ENCODE peak calls at places on chromosomes 1 and 21, in six cellular contexts. Z, W, T, M, V and P are unnamed samples.

GRCh38 chr1:53114581-53115400 is 27.6 kb downstream of the SLC1A7 start:
- DNase-seq in Z (no peak), W (no peak), T (no peak), M (no peak), V (no peak), P (no peak)

GRCh38 chr1:246726881-246727280 is 2.7 kb downstream of the SCCPDH start:
- DNase-seq in Z (no peak), W (no peak), T (no peak), M (no peak), V (no peak), P (no peak)

GRCh38 chr1:32184639-32185038 is 5.2 kb downstream of the TXLNA start:
- DNase-seq in Z (no peak), W (no peak), T (no peak), M (no peak), V (no peak), P (no peak)

GRCh38 chr1:49346767-49347349 is 570.2 kb upstream of the BEND5 start:
- DNase-seq in Z (peak), W (no peak), T (no peak), M (no peak), V (no peak), P (no peak)

GRCh38 chr1:172180886-172181285 is 239.6 kb upstream of the C1orf105 start:
- DNase-seq in Z (peak), W (peak), T (peak), M (peak), V (peak), P (no peak)

GRCh38 chr1:183812111-183812510 is 7.2 kb downstream of the RGL1 start:
- DNase-seq in Z (no peak), W (no peak), T (no peak), M (no peak), V (no peak), P (no peak)

GRCh38 chr1:66282343-66282852 is 251.6 kb upstream of the SGIP1 start:
- DNase-seq in Z (peak), W (peak), T (peak), M (no peak), V (no peak), P (no peak)

GRCh38 chr1:9770276-9770675 is 53.5 kb downstream of the CLSTN1 start:
- DNase-seq in Z (no peak), W (no peak), T (no peak), M (no peak), V (peak), P (no peak)

GRCh38 chr1:55235722-55236121 is 20.6 kb upstream of the USP24 start:
- DNase-seq in Z (peak), W (no peak), T (peak), M (no peak), V (no peak), P (no peak)

GRCh38 chr1:179175011-179175934 is 54.2 kb downstream of the ABL2 start:
- DNase-seq in Z (peak), W (no peak), T (peak), M (peak), V (no peak), P (no peak)

GRCh38 chr1:205672395-205672889 is 7.9 kb downstream of the SLC45A3 start:
- DNase-seq in Z (no peak), W (no peak), T (peak), M (no peak), V (no peak), P (no peak)
- TF ChIP-seq CTCF in Z (no peak), W (no peak), T (peak), M (no peak), V (no peak), P (no peak)

DNA sequence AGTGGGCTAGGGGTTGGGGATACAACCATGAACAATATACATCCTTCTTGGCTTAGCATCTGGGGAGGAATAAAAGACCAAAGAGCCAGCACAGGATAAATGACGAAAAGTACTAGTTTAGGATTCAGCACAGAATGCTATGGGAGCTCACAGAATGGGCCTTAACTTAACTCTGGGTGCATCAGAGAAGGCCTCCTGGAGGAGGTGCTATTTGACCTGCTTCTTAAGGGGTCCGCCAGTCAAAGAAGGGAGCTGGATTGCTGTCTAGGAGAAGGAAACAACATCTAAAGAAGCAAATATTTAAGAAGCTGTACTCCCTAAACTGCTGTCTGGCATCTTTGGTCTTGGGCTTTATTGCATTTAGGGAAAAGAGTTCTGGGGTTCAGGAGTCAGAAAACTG is 175.8 kb upstream of the PLXNA2 start:
- DNase-seq in Z (no peak), W (no peak), T (no peak), M (no peak), V (no peak), P (no peak)
- TF ChIP-seq CTCF in Z (no peak), W (no peak), T (no peak), M (no peak), V (no peak), P (no peak)

DNA sequence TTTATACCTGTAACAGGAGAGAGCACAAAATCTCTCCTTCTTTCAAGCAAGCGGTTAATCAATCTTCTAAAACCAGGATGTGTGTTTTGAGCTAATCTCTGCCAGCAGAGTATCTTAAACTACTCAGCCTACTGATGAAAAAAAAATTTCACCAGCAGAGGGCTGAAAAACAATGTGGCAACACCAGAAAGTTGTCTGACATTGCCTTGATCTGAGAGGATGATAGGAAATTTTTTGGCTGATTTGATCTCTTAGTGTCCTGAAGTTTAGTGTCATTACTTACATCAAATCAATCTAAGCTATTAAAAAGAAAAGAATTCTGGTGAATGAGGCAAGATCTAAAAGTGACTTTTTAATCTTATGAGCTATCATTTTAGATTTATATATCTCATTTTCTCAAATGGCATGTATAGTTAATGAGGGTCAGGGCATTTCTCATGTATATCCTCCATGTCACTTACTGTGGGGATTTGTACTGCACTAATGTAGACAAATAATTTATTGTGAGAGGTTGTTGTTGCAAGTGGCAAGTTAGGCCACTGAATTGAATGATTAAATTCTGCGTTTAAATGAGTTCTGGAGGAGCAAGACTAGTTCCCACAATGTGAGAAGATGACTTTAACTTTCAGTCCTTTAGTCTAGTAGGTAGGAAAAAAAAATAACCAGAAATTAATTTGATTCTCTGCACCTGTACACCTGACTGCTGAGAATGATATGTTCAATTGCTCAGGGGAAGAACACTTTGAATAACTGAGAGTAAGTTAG is 10.8 kb downstream of the ADAMTS1 start:
- DNase-seq in Z (no peak), W (no peak), T (peak), M (no peak), V (no peak), P (no peak)
- TF ChIP-seq CTCF in Z (peak), W (no peak), T (peak), M (peak), V (no peak), P (peak)

GRCh38 chr1:4172659-4173599 is 272.9 kb upstream of the C1orf174 start:
- DNase-seq in Z (no peak), W (no peak), T (no peak), M (no peak), V (no peak), P (no peak)
- TF ChIP-seq CTCF in Z (no peak), W (no peak), T (no peak), M (no peak), V (no peak), P (no peak)

GRCh38 chr1:25933479-25934365 is 27.5 kb upstream of the STMN1 start:
- DNase-seq in Z (no peak), W (no peak), T (no peak), M (no peak), V (no peak), P (no peak)
- TF ChIP-seq CTCF in Z (no peak), W (no peak), T (no peak), M (no peak), V (no peak), P (no peak)

GRCh38 chr1:240883490-240883889 is 271.5 kb upstream of the GREM2 start:
- DNase-seq in Z (no peak), W (no peak), T (no peak), M (no peak), V (no peak), P (no peak)

GRCh38 chr1:240888787-240889048 is 276.8 kb upstream of the GREM2 start:
- DNase-seq in Z (no peak), W (no peak), T (no peak), M (no peak), V (no peak), P (no peak)

GRCh38 chr1:240888039-240888786 is 276.3 kb upstream of the GREM2 start:
- DNase-seq in Z (peak), W (no peak), T (peak), M (no peak), V (peak), P (peak)
- TF ChIP-seq CTCF in Z (peak), W (peak), T (peak), M (no peak), V (peak), P (peak)

DNA sequence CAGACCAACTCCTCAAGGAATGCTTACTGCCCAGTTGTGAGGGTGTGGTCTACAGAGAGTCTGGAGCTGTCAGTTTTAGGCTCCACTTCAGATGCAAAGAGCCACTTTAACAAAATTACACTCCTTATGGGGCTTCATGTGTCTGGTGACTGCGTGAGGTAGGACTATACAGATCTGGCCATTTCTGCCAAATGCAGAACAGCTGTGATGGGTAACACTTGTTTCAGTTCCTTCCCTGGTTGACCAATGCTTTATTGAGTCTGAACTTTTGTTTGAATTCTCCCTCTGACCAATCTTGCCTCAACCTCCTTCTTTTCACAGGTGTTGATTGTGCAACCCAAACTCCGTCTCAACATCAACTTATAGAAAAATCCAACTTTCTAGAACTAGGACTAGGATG is 181.2 kb downstream of the OMA1 start:
- DNase-seq in Z (no peak), W (no peak), T (no peak), M (no peak), V (no peak), P (no peak)
- TF ChIP-seq CTCF in Z (no peak), W (no peak), T (no peak), M (no peak), V (no peak), P (no peak)

DNA sequence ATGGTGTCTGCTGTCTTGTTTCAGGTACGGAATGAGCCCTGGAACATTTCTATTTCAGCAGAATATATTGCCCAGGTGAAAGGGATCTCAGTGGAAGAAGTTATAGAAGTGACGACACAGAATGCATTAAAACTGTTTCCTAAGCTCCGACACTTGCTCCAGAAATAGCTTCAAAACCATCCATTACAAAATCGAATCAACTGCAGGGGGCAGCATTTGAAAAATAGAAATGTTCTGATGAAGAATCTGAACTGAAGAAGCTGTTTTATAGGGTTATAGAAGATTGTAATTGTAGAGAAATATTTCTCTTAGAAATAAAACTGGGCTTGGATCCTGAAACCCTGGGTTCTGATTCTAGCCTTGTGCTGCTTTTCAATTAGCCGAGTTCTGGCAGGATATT is 23.3 kb downstream of the TATDN3 start:
- DNase-seq in Z (no peak), W (no peak), T (peak), M (no peak), V (no peak), P (no peak)
- TF ChIP-seq CTCF in Z (peak), W (peak), T (peak), M (peak), V (no peak), P (peak)

GRCh38 chr1:1344672-1345361 is 4.4 kb downstream of the DVL1 start:
- DNase-seq in Z (peak), W (no peak), T (peak), M (peak), V (no peak), P (no peak)
- TF ChIP-seq CTCF in Z (peak), W (no peak), T (peak), M (peak), V (no peak), P (peak)